ENCODE peak calls at places on chromosome 19, in eight cellular contexts. One of them, this sample, is unnamed.

GRCh38 chr19:23116802-23117571 is at the start of gene ZNF730:
- DNase-seq in esophagus squamous epithelium: no peak
- DNase-seq in uterus: peak; percentile 18
- DNase-seq in A549: no peak
- DNase-seq in testis: peak; percentile 62
- DNase-seq in ovary: peak; percentile 21
- DNase-seq in IMR-90: peak; percentile 68
- DNase-seq in GM12891: peak; percentile 51
- DNase-seq in this sample: no peak

GRCh38 chr19:45676851-45677263 is 8.8 kb downstream of the GIPR start:
- DNase-seq in A549: no peak
- DNase-seq in IMR-90: no peak
- DNase-seq in GM12891: no peak
- DNase-seq in ovary: no peak
- DNase-seq in esophagus squamous epithelium: no peak
- DNase-seq in uterus: no peak
- DNase-seq in testis: no peak
- DNase-seq in this sample: no peak

GRCh38 chr19:6970021-6970420 is 51.2 kb downstream of the MBD3L2B start:
- DNase-seq in A549: no peak
- DNase-seq in testis: no peak
- DNase-seq in GM12891: no peak
- DNase-seq in ovary: no peak
- DNase-seq in IMR-90: no peak
- DNase-seq in uterus: no peak
- DNase-seq in esophagus squamous epithelium: no peak
- DNase-seq in this sample: no peak

GRCh38 chr19:30932854-30933253 is 416.4 kb downstream of the TSHZ3 start:
- DNase-seq in uterus: no peak
- DNase-seq in ovary: no peak
- DNase-seq in testis: no peak
- DNase-seq in IMR-90: no peak
- DNase-seq in A549: no peak
- DNase-seq in GM12891: no peak
- DNase-seq in esophagus squamous epithelium: no peak
- DNase-seq in this sample: no peak

GRCh38 chr19:19741184-19741583 is 8.3 kb upstream of the ZNF14 start:
- DNase-seq in GM12891: no peak
- DNase-seq in A549: no peak
- DNase-seq in uterus: no peak
- DNase-seq in IMR-90: no peak
- DNase-seq in esophagus squamous epithelium: no peak
- DNase-seq in ovary: no peak
- DNase-seq in testis: no peak
- DNase-seq in this sample: no peak

GRCh38 chr19:3265432-3265831 is 41.0 kb downstream of the CELF5 start:
- DNase-seq in IMR-90: no peak
- DNase-seq in ovary: no peak
- DNase-seq in testis: no peak
- DNase-seq in A549: no peak
- DNase-seq in GM12891: no peak
- DNase-seq in esophagus squamous epithelium: no peak
- DNase-seq in uterus: no peak
- DNase-seq in this sample: no peak

GRCh38 chr19:48854103-48854502 is 14.3 kb downstream of the PLEKHA4 start:
- DNase-seq in uterus: no peak
- DNase-seq in testis: no peak
- DNase-seq in esophagus squamous epithelium: no peak
- DNase-seq in A549: no peak
- DNase-seq in ovary: no peak
- DNase-seq in IMR-90: no peak
- DNase-seq in GM12891: no peak
- DNase-seq in this sample: no peak

GRCh38 chr19:1251233-1251502 is 2.8 kb downstream of the MIDN start:
- DNase-seq in A549: no peak
- DNase-seq in GM12891: no peak
- DNase-seq in IMR-90: peak; percentile 68
- DNase-seq in esophagus squamous epithelium: no peak
- DNase-seq in uterus: peak; percentile 67
- DNase-seq in ovary: peak; percentile 74
- DNase-seq in testis: peak; percentile 88
- DNase-seq in this sample: no peak

GRCh38 chr19:29323972-29324680 is 111.2 kb upstream of the UQCRFS1 start:
- DNase-seq in uterus: no peak
- DNase-seq in GM12891: no peak
- DNase-seq in A549: no peak
- DNase-seq in ovary: no peak
- DNase-seq in esophagus squamous epithelium: no peak
- DNase-seq in IMR-90: no peak
- DNase-seq in testis: no peak
- DNase-seq in this sample: no peak

GRCh38 chr19:19043881-19044280 is 10.5 kb downstream of the ARMC6 start:
- DNase-seq in GM12891: no peak
- DNase-seq in ovary: no peak
- DNase-seq in testis: no peak
- DNase-seq in esophagus squamous epithelium: no peak
- DNase-seq in uterus: no peak
- DNase-seq in IMR-90: no peak
- DNase-seq in A549: no peak
- DNase-seq in this sample: no peak

GRCh38 chr19:7196721-7197168 is 97.5 kb downstream of the INSR start:
- DNase-seq in esophagus squamous epithelium: no peak
- DNase-seq in uterus: no peak
- DNase-seq in ovary: peak; percentile 95
- DNase-seq in testis: peak; percentile 86
- DNase-seq in IMR-90: no peak
- DNase-seq in A549: no peak
- DNase-seq in GM12891: no peak
- DNase-seq in this sample: no peak

GRCh38 chr19:1027953-1028902 is 1.8 kb downstream of the CNN2 start:
- DNase-seq in ovary: peak; percentile 83
- DNase-seq in IMR-90: peak; percentile 95
- DNase-seq in A549: peak; percentile 43
- DNase-seq in uterus: peak; percentile 75
- DNase-seq in testis: peak; percentile 66
- DNase-seq in GM12891: peak; percentile 75
- DNase-seq in esophagus squamous epithelium: no peak
- DNase-seq in this sample: peak; percentile 81

GRCh38 chr19:18674616-18675015 is 8.9 kb upstream of the CRTC1 start:
- DNase-seq in GM12891: no peak
- DNase-seq in IMR-90: peak; percentile 14
- DNase-seq in uterus: no peak
- DNase-seq in A549: no peak
- DNase-seq in ovary: no peak
- DNase-seq in esophagus squamous epithelium: no peak
- DNase-seq in testis: no peak
- DNase-seq in this sample: no peak

GRCh38 chr19:36139473-36140288 is at the start of gene CAPNS1:
- DNase-seq in testis: peak; percentile 97
- DNase-seq in A549: peak; percentile 99
- DNase-seq in esophagus squamous epithelium: peak; percentile 62
- DNase-seq in IMR-90: peak; percentile 93
- DNase-seq in ovary: peak; percentile 98
- DNase-seq in uterus: peak; percentile 97
- DNase-seq in GM12891: peak; percentile 96
- DNase-seq in this sample: peak; percentile 98

GRCh38 chr19:58519087-58519354 is 589 bp downstream of the ZBTB45 start:
- DNase-seq in IMR-90: peak; percentile 74
- DNase-seq in uterus: peak; percentile 66
- DNase-seq in GM12891: no peak
- DNase-seq in testis: peak; percentile 72
- DNase-seq in esophagus squamous epithelium: no peak
- DNase-seq in A549: peak; percentile 91
- DNase-seq in ovary: peak; percentile 64
- DNase-seq in this sample: peak; percentile 92

GRCh38 chr19:44745386-44745831 is 3.1 kb upstream of the BCL3 start:
- DNase-seq in testis: peak; percentile 82
- DNase-seq in IMR-90: peak; percentile 80
- DNase-seq in A549: peak; percentile 80
- DNase-seq in esophagus squamous epithelium: no peak
- DNase-seq in uterus: peak; percentile 85
- DNase-seq in ovary: peak; percentile 86
- DNase-seq in GM12891: no peak
- DNase-seq in this sample: peak; percentile 79

GRCh38 chr19:4656102-4656501 is 14.0 kb downstream of the MYDGF start:
- DNase-seq in GM12891: no peak
- DNase-seq in A549: no peak
- DNase-seq in testis: no peak
- DNase-seq in ovary: no peak
- DNase-seq in IMR-90: no peak
- DNase-seq in esophagus squamous epithelium: no peak
- DNase-seq in uterus: no peak
- DNase-seq in this sample: no peak

GRCh38 chr19:5624741-5625140 is 1.9 kb downstream of the SAFB start:
- DNase-seq in A549: no peak
- DNase-seq in testis: no peak
- DNase-seq in GM12891: no peak
- DNase-seq in ovary: no peak
- DNase-seq in esophagus squamous epithelium: no peak
- DNase-seq in uterus: no peak
- DNase-seq in IMR-90: no peak
- DNase-seq in this sample: no peak

GRCh38 chr19:19495614-19496603 is 19.4 kb downstream of the TSSK6 start:
- DNase-seq in testis: no peak
- DNase-seq in ovary: no peak
- DNase-seq in A549: no peak
- DNase-seq in esophagus squamous epithelium: no peak
- DNase-seq in IMR-90: no peak
- DNase-seq in uterus: no peak
- DNase-seq in GM12891: no peak
- DNase-seq in this sample: no peak

GRCh38 chr19:2540646-2541454 is 64.9 kb downstream of the GADD45B start:
- DNase-seq in GM12891: no peak
- DNase-seq in uterus: peak; percentile 86
- DNase-seq in testis: peak; percentile 92
- DNase-seq in ovary: peak; percentile 87
- DNase-seq in IMR-90: peak; percentile 97
- DNase-seq in esophagus squamous epithelium: no peak
- DNase-seq in A549: peak; percentile 87
- DNase-seq in this sample: peak; percentile 92

GRCh38 chr19:54279441-54279962 is 1.4 kb downstream of the LILRB2 start:
- DNase-seq in ovary: no peak
- DNase-seq in esophagus squamous epithelium: no peak
- DNase-seq in IMR-90: no peak
- DNase-seq in A549: no peak
- DNase-seq in testis: no peak
- DNase-seq in uterus: no peak
- DNase-seq in GM12891: no peak
- DNase-seq in this sample: no peak
- TF ChIP-seq POLR2A in ovary: no peak
- TF ChIP-seq POLR2A in esophagus squamous epithelium: no peak
- TF ChIP-seq POLR2A in IMR-90: no peak
- TF ChIP-seq POLR2A in A549: no peak
- TF ChIP-seq POLR2A in testis: no peak
- TF ChIP-seq POLR2A in uterus: no peak
- TF ChIP-seq POLR2A in GM12891: no peak
- TF ChIP-seq POLR2A in this sample: no peak

DNA sequence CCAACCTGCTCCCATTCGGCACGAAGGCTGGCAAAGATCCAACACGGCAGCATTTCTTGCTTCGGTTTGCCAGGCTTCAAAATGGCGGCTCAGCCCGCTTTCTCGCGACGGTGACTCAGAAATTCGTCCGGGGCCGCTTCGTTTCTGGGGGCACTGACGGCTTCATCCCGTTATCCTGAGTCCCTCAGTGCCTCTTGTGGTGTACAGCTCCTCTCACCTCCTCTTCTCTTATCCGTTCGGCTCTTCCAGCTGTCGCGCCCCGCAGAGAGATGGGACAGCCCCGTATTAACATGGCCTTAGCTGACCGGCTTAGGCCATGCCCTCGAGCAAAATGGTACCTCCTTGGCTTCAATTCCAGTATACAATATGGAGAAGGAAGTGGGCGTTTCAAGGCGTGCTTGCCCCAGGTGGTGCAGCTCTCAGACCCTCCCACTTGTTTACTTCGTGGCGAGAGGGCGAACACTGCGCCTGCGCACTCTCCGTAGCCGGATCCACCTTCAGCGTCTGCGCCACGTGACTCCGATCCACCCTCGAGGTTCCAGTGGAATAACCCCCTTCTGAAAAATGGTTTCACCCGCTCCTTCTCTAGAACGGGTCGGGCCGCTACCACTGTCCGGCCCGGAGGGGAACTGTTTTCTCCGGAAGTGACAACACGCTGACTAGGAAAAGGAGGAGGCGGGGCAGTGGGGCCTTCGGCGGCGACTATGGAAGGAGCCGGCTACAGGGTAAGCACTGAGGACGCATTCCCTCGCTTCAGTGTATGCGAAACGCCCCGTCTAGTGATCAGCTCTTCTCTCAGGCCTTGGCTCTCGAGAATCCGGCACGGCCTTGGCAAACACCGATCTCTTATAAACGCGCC is at the start of the genes AKT1S1 and TBC1D17:
- DNase-seq in uterus: peak; percentile 99
- DNase-seq in ovary: peak; percentile 100
- DNase-seq in esophagus squamous epithelium: peak; percentile 92
- DNase-seq in testis: peak; percentile 99
- DNase-seq in A549: peak; percentile 100
- DNase-seq in GM12891: peak; percentile 94
- DNase-seq in IMR-90: peak; percentile 100
- DNase-seq in this sample: peak; percentile 100
- TF ChIP-seq POLR2A in uterus: peak; percentile 92
- TF ChIP-seq POLR2A in ovary: peak; percentile 96
- TF ChIP-seq POLR2A in esophagus squamous epithelium: peak; percentile 90
- TF ChIP-seq POLR2A in testis: peak; percentile 86
- TF ChIP-seq POLR2A in A549: peak; percentile 70
- TF ChIP-seq POLR2A in GM12891: peak; percentile 54
- TF ChIP-seq POLR2A in IMR-90: peak; percentile 94
- TF ChIP-seq POLR2A in this sample: peak; percentile 49

GRCh38 chr19:12495002-12495802 is 10.6 kb upstream of the ZNF709 start:
- DNase-seq in esophagus squamous epithelium: peak; percentile 65
- DNase-seq in ovary: peak; percentile 94
- DNase-seq in GM12891: peak; percentile 79
- DNase-seq in testis: peak; percentile 97
- DNase-seq in IMR-90: peak; percentile 79
- DNase-seq in uterus: peak; percentile 87
- DNase-seq in A549: peak; percentile 6
- DNase-seq in this sample: peak; percentile 71
- TF ChIP-seq POLR2A in esophagus squamous epithelium: peak; percentile 63
- TF ChIP-seq POLR2A in ovary: peak; percentile 52
- TF ChIP-seq POLR2A in GM12891: peak; percentile 62
- TF ChIP-seq POLR2A in testis: no peak
- TF ChIP-seq POLR2A in IMR-90: peak; percentile 51
- TF ChIP-seq POLR2A in uterus: peak; percentile 63
- TF ChIP-seq POLR2A in A549: no peak
- TF ChIP-seq POLR2A in this sample: peak; percentile 89

DNA sequence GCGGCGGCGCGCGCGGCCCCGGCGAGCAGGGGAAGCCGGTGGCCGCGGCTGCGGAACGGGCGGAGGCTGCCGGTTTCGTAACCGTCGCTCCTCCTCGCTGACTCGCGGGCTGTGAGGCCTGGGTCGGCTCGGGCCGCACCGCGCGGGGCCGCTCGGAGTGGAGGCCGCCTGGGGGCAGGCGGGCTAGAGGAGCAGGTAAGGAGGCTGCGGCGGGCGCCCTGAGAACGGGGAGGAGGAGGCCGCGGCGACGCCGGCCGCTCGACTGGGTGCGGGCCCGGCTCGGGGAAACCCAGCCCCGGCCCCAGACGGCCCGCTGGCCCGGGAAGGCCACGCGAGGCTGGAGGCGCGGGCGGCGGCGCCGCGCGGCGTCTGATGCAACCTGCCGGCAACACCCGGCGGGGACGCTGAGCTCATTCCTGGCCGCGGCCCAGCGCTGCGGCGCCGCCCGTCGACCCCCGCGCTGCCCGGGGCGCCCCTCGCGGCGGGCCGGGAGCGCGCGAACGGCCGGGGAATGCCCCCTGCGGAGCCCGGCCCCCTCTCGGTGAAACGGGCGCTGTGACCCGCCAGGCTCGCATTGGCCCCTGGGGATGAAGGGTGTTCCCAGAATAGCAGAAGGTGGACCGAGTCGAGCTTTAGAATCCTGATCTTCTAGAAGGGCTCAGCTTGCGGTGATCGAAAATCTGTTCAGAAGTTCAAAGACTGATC is at the start of gene CEBPG:
- DNase-seq in ovary: peak; percentile 57
- DNase-seq in A549: peak; percentile 93
- DNase-seq in testis: peak; percentile 54
- DNase-seq in uterus: peak; percentile 67
- DNase-seq in GM12891: peak; percentile 63
- DNase-seq in esophagus squamous epithelium: no peak
- DNase-seq in IMR-90: peak; percentile 64
- DNase-seq in this sample: peak; percentile 75
- TF ChIP-seq POLR2A in ovary: peak; percentile 87
- TF ChIP-seq POLR2A in A549: peak; percentile 73
- TF ChIP-seq POLR2A in testis: no peak
- TF ChIP-seq POLR2A in uterus: peak; percentile 70
- TF ChIP-seq POLR2A in GM12891: peak; percentile 70
- TF ChIP-seq POLR2A in esophagus squamous epithelium: peak; percentile 96
- TF ChIP-seq POLR2A in IMR-90: peak; percentile 72
- TF ChIP-seq POLR2A in this sample: peak; percentile 83